ENCODE peak calls at places on chromosomes 6 and 20, in eight cellular contexts. T, D, N, A, X, Z, H and P are unnamed samples.
A peak's percentile ranks its signal among the peaks of the same experiment; 100 is the strongest.

GRCh38 chr20:2756056-2756611 is 44.3 kb downstream of the CPXM1 start:
- DNase-seq in T (no peak), D (no peak), N (peak; percentile 53), A (no peak), X (peak; percentile 60), Z (no peak), H (no peak), P (peak; percentile 59)

GRCh38 chr6:148304976-148305375 is 37.7 kb upstream of the SASH1 start:
- DNase-seq in T (no peak), D (no peak), N (peak; percentile 44), A (no peak), X (no peak), Z (no peak), H (no peak), P (no peak)

GRCh38 chr6:107180114-107180513 is 64.8 kb upstream of the BEND3 start:
- DNase-seq in T (no peak), D (no peak), N (no peak), A (no peak), X (no peak), Z (no peak), H (no peak), P (no peak)

GRCh38 chr20:32592022-32592421 is 6.9 kb upstream of the NOL4L start:
- DNase-seq in T (no peak), D (no peak), N (no peak), A (no peak), X (no peak), Z (no peak), H (no peak), P (no peak)

GRCh38 chr6:38443341-38443740 is 196.4 kb downstream of the BTBD9 start:
- DNase-seq in T (no peak), D (no peak), N (no peak), A (no peak), X (no peak), Z (no peak), H (no peak), P (peak; percentile 11)

GRCh38 chr6:10478187-10479040 is 42.7 kb upstream of the GCNT2 start:
- DNase-seq in T (peak; percentile 30), D (no peak), N (peak; percentile 52), A (peak; percentile 44), X (peak; percentile 54), Z (no peak), H (no peak), P (peak; percentile 24)

GRCh38 chr20:57586370-57586793 is 25.5 kb downstream of the PCK1 start:
- DNase-seq in T (no peak), D (no peak), N (no peak), A (no peak), X (no peak), Z (no peak), H (peak; percentile 90), P (no peak)

GRCh38 chr6:36668601-36669390 is 9.7 kb upstream of the CDKN1A start:
- DNase-seq in T (no peak), D (no peak), N (no peak), A (no peak), X (no peak), Z (no peak), H (no peak), P (no peak)

GRCh38 chr6:48560408-48560807 is 449.4 kb upstream of the PTCHD4 start:
- DNase-seq in T (peak; percentile 62), D (no peak), N (peak; percentile 36), A (peak; percentile 67), X (no peak), Z (no peak), H (no peak), P (peak; percentile 12)

GRCh38 chr20:60512436-60512835 is 554.2 kb downstream of the CDH26 start:
- DNase-seq in T (peak; percentile 72), D (no peak), N (peak; percentile 58), A (peak; percentile 60), X (no peak), Z (no peak), H (no peak), P (peak; percentile 7)

GRCh38 chr6:88867841-88868558 is 95.4 kb downstream of the RNGTT start:
- DNase-seq in T (peak; percentile 71), D (no peak), N (no peak), A (peak; percentile 79), X (peak; percentile 54), Z (no peak), H (no peak), P (peak; percentile 32)

GRCh38 chr20:63238491-63239126 is 2.9 kb downstream of the BIRC7 start:
- DNase-seq in T (no peak), D (no peak), N (no peak), A (no peak), X (peak; percentile 56), Z (no peak), H (no peak), P (no peak)
- TF ChIP-seq CTCF in T (no peak), D (no peak), N (no peak), A (peak; percentile 31), X (peak; percentile 5), Z (no peak), H (no peak), P (no peak)

GRCh38 chr6:113434641-113435040 is 422.5 kb upstream of the MARCKS start:
- DNase-seq in T (no peak), D (no peak), N (no peak), A (no peak), X (no peak), Z (no peak), H (no peak), P (no peak)

GRCh38 chr6:113442040-113442439 is 415.1 kb upstream of the MARCKS start:
- DNase-seq in T (no peak), D (no peak), N (no peak), A (no peak), X (no peak), Z (no peak), H (no peak), P (no peak)

GRCh38 chr6:113433506-113433991 is 423.6 kb upstream of the MARCKS start:
- DNase-seq in T (peak; percentile 80), D (peak; percentile 41), N (peak; percentile 92), A (peak; percentile 68), X (peak; percentile 81), Z (no peak), H (peak; percentile 88), P (peak; percentile 96)

GRCh38 chr6:113439861-113440260 is 417.3 kb upstream of the MARCKS start:
- DNase-seq in T (no peak), D (no peak), N (no peak), A (no peak), X (no peak), Z (no peak), H (no peak), P (no peak)

GRCh38 chr6:113437571-113437970 is 419.6 kb upstream of the MARCKS start:
- DNase-seq in T (no peak), D (no peak), N (no peak), A (no peak), X (no peak), Z (no peak), H (no peak), P (no peak)
- TF ChIP-seq CTCF in T (no peak), D (no peak), N (no peak), A (no peak), X (no peak), Z (no peak), H (no peak), P (no peak)

GRCh38 chr20:4867036-4867435 is 134.3 kb downstream of the SLC23A2 start:
- DNase-seq in T (no peak), D (no peak), N (no peak), A (no peak), X (no peak), Z (no peak), H (no peak), P (no peak)

GRCh38 chr20:4869290-4870193 is 131.8 kb downstream of the SLC23A2 start:
- DNase-seq in T (no peak), D (no peak), N (peak; percentile 26), A (no peak), X (peak; percentile 83), Z (no peak), H (no peak), P (peak; percentile 70)

GRCh38 chr20:4862661-4863060 is 138.6 kb downstream of the SLC23A2 start:
- DNase-seq in T (no peak), D (no peak), N (no peak), A (no peak), X (no peak), Z (no peak), H (no peak), P (no peak)

GRCh38 chr20:4864292-4864691 is 137.0 kb downstream of the SLC23A2 start:
- DNase-seq in T (no peak), D (no peak), N (no peak), A (no peak), X (peak; percentile 35), Z (no peak), H (no peak), P (no peak)

GRCh38 chr20:4866429-4866828 is 134.9 kb downstream of the SLC23A2 start:
- DNase-seq in T (peak; percentile 40), D (no peak), N (no peak), A (peak; percentile 7), X (no peak), Z (no peak), H (no peak), P (no peak)
- TF ChIP-seq CTCF in T (no peak), D (no peak), N (no peak), A (peak; percentile 26), X (no peak), Z (no peak), H (no peak), P (no peak)

GRCh38 chr6:159726196-159726917 is 949 bp upstream of the WTAP start:
- DNase-seq in T (no peak), D (no peak), N (no peak), A (no peak), X (no peak), Z (no peak), H (no peak), P (no peak)

GRCh38 chr6:159726918-159727716 is at the start of gene WTAP:
- DNase-seq in T (peak; percentile 97), D (peak; percentile 89), N (peak; percentile 96), A (peak; percentile 96), X (peak; percentile 97), Z (peak; percentile 93), H (peak; percentile 98), P (peak; percentile 95)

GRCh38 chr6:159728552-159728951 is 1.2 kb downstream of the WTAP start:
- DNase-seq in T (peak; percentile 5), D (no peak), N (peak; percentile 22), A (no peak), X (no peak), Z (no peak), H (no peak), P (no peak)

GRCh38 chr6:159729598-159729997 is 2.3 kb downstream of the WTAP start:
- DNase-seq in T (peak; percentile 40), D (no peak), N (peak; percentile 16), A (peak; percentile 9), X (no peak), Z (no peak), H (no peak), P (peak; percentile 28)

DNA sequence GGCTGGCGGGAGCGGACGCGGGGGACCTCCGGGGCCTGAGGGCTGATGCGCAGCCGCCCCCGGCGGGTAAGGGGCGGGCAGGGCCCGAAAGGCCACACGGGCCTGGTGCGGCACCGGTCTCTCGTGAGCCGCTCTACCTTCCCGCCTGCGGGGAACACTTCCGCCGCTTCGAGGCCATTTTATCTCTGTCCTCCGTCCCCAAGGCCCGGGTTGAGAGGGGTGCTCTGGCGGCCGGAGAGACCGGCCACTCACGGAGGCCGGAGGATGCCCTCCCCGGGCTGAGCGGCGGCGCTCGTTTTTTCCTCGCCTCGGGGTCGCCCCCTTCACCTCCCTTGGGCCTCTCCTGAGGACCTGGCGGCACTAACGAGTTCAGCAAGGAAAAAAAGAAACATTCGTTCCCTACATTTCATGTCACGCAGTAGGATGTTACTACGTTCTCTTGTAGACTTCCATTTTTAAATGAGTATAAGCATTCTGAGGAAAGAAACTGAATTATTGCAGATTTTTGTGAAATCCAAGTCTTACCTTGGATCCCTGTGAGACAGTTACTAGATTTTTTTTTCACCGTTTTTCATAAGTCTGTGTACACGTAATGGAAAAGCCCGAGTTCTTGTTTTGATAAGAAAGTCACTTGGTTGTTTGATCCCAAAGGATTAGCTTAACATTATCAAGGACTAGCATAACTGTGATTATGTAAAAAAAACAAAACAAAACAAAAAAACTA is 573 bp downstream of the WTAP start:
- DNase-seq in T (no peak), D (no peak), N (peak; percentile 39), A (peak; percentile 27), X (no peak), Z (peak; percentile 37), H (no peak), P (peak; percentile 71)
- TF ChIP-seq CTCF in T (no peak), D (no peak), N (no peak), A (no peak), X (no peak), Z (peak; percentile 19), H (no peak), P (no peak)